ENCODE peak calls at places on chromosomes 12 and 14, in nine cellular contexts. P, H, Y, V, T, G, S, B and M are unnamed samples.

GRCh38 chr12:67070307-67070600 is 198.9 kb upstream of the CAND1 start:
- DNase-seq in P (no peak), H (no peak), Y (peak), V (no peak), T (no peak), G (no peak), S (no peak), B (no peak), M (no peak)

GRCh38 chr14:63323148-63323547 is 4.4 kb upstream of the GPHB5 start:
- DNase-seq in P (no peak), H (no peak), Y (no peak), V (no peak), T (no peak), G (no peak), S (no peak), B (no peak), M (no peak)

GRCh38 chr14:95620659-95621059 is 65.6 kb upstream of the TCL1B start:
- DNase-seq in P (no peak), H (no peak), Y (no peak), V (no peak), T (no peak), G (peak), S (no peak), B (no peak), M (no peak)

GRCh38 chr12:7907009-7907408 is 29.0 kb downstream of the SLC2A3 start:
- DNase-seq in P (no peak), H (peak), Y (peak), V (peak), T (no peak), G (no peak), S (peak), B (no peak), M (no peak)

GRCh38 chr12:113142886-113143329 is 6.6 kb upstream of the CFAP73 start:
- DNase-seq in P (no peak), H (no peak), Y (no peak), V (no peak), T (no peak), G (no peak), S (no peak), B (no peak), M (no peak)

GRCh38 chr14:60637490-60638452 is 11.5 kb downstream of the SIX1 start:
- DNase-seq in P (no peak), H (peak), Y (peak), V (no peak), T (no peak), G (no peak), S (no peak), B (no peak), M (no peak)

GRCh38 chr14:53741379-53742225 is 215.0 kb downstream of the BMP4 start:
- DNase-seq in P (no peak), H (no peak), Y (peak), V (no peak), T (no peak), G (no peak), S (no peak), B (no peak), M (no peak)

GRCh38 chr12:56677680-56678079 is 10.4 kb downstream of the PTGES3 start:
- DNase-seq in P (no peak), H (no peak), Y (no peak), V (no peak), T (no peak), G (no peak), S (no peak), B (no peak), M (no peak)

GRCh38 chr12:104974626-104975290 is 11.4 kb upstream of the NOPCHAP1 start:
- DNase-seq in P (no peak), H (peak), Y (no peak), V (no peak), T (no peak), G (no peak), S (no peak), B (peak), M (no peak)

GRCh38 chr12:48388430-48388829 is 37.7 kb upstream of the ZNF641 start:
- DNase-seq in P (no peak), H (peak), Y (no peak), V (no peak), T (no peak), G (no peak), S (no peak), B (no peak), M (no peak)